ENCODE peak calls at places on chromosomes 6 and 20, in five cellular contexts. A, R, M, V and C are unnamed samples.

GRCh38 chr6:109896333-109896732 is 81.8 kb upstream of the GPR6 start:
- DNase-seq in A (no peak), R (no peak), M (peak; percentile 37), V (no peak), C (no peak)

GRCh38 chr6:105993769-105994521 is 92.2 kb upstream of the PRDM1 start:
- DNase-seq in A (no peak), R (no peak), M (peak; percentile 74), V (no peak), C (no peak)

GRCh38 chr6:138572200-138572875 is 73.0 kb upstream of the NHSL1 start:
- DNase-seq in A (peak; percentile 9), R (peak; percentile 52), M (peak; percentile 91), V (no peak), C (no peak)

GRCh38 chr20:43755390-43755789 is 28.6 kb upstream of the GTSF1L start:
- DNase-seq in A (no peak), R (no peak), M (peak; percentile 84), V (no peak), C (no peak)

GRCh38 chr20:61940491-61940890 is 125.2 kb downstream of the TAF4 start:
- DNase-seq in A (no peak), R (no peak), M (no peak), V (no peak), C (no peak)

GRCh38 chr6:95280690-95281273 is 296.6 kb upstream of the MANEA start:
- DNase-seq in A (no peak), R (no peak), M (peak; percentile 2), V (no peak), C (peak; percentile 47)

GRCh38 chr20:14441201-14441600 is 103.8 kb upstream of the FLRT3 start:
- DNase-seq in A (no peak), R (no peak), M (peak; percentile 79), V (no peak), C (peak; percentile 28)

GRCh38 chr6:15506066-15506465 is 156.8 kb downstream of the DTNBP1 start:
- DNase-seq in A (no peak), R (no peak), M (no peak), V (no peak), C (no peak)

GRCh38 chr20:16064991-16065707 is 508.1 kb downstream of the KIF16B start:
- DNase-seq in A (no peak), R (no peak), M (peak; percentile 15), V (no peak), C (no peak)